ENCODE peak calls at places on chromosomes 4 and X, in five cellular contexts. One of them, this sample, is unnamed.

GRCh38 chr4:7964890-7965662 is 25.4 kb upstream of the AFAP1 start:
- DNase-seq in sigmoid colon: peak
- DNase-seq in Calu3: peak
- DNase-seq in dorsolateral prefrontal cortex: no peak
- DNase-seq in glutamatergic neuron: no peak
- DNase-seq in this sample: no peak

GRCh38 chrX:15404712-15405111 is 20.5 kb upstream of the VEGFD start:
- DNase-seq in dorsolateral prefrontal cortex: no peak
- DNase-seq in Calu3: no peak
- DNase-seq in glutamatergic neuron: peak
- DNase-seq in sigmoid colon: peak
- DNase-seq in this sample: no peak

GRCh38 chr4:95541889-95542607 is 6.7 kb downstream of the UNC5C start:
- DNase-seq in dorsolateral prefrontal cortex: no peak
- DNase-seq in sigmoid colon: no peak
- DNase-seq in Calu3: no peak
- DNase-seq in glutamatergic neuron: no peak
- DNase-seq in this sample: no peak

GRCh38 chr4:138645289-138645688 is 370.3 kb upstream of the NOCT start:
- DNase-seq in Calu3: no peak
- DNase-seq in glutamatergic neuron: no peak
- DNase-seq in sigmoid colon: no peak
- DNase-seq in dorsolateral prefrontal cortex: no peak
- DNase-seq in this sample: no peak

GRCh38 chr4:39825741-39826231 is 127.8 kb downstream of the UBE2K start:
- DNase-seq in Calu3: no peak
- DNase-seq in sigmoid colon: no peak
- DNase-seq in dorsolateral prefrontal cortex: no peak
- DNase-seq in glutamatergic neuron: no peak
- DNase-seq in this sample: no peak

GRCh38 chr4:139715721-139716391 is 50.2 kb downstream of the MGST2 start:
- DNase-seq in sigmoid colon: no peak
- DNase-seq in Calu3: no peak
- DNase-seq in dorsolateral prefrontal cortex: no peak
- DNase-seq in glutamatergic neuron: no peak
- DNase-seq in this sample: no peak

GRCh38 chrX:119145241-119145653 is 17.6 kb upstream of the KIAA1210 start:
- DNase-seq in Calu3: peak
- DNase-seq in sigmoid colon: no peak
- DNase-seq in glutamatergic neuron: peak
- DNase-seq in dorsolateral prefrontal cortex: no peak
- DNase-seq in this sample: no peak

GRCh38 chr4:8324640-8325239 is 55.2 kb downstream of the HTRA3 start:
- DNase-seq in glutamatergic neuron: no peak
- DNase-seq in dorsolateral prefrontal cortex: peak
- DNase-seq in sigmoid colon: peak
- DNase-seq in Calu3: no peak
- DNase-seq in this sample: peak

GRCh38 chr4:5572114-5572513 is 136.2 kb downstream of the EVC2 start:
- DNase-seq in Calu3: no peak
- DNase-seq in dorsolateral prefrontal cortex: no peak
- DNase-seq in glutamatergic neuron: no peak
- DNase-seq in sigmoid colon: no peak
- DNase-seq in this sample: no peak

GRCh38 chr4:167606551-167606950 is 372.3 kb upstream of the SPOCK3 start:
- DNase-seq in dorsolateral prefrontal cortex: no peak
- DNase-seq in sigmoid colon: no peak
- DNase-seq in glutamatergic neuron: no peak
- DNase-seq in Calu3: no peak
- DNase-seq in this sample: no peak

GRCh38 chr4:68271851-68272756 is 26.6 kb upstream of the TMPRSS11B start:
- DNase-seq in dorsolateral prefrontal cortex: no peak
- DNase-seq in Calu3: peak
- DNase-seq in sigmoid colon: no peak
- DNase-seq in glutamatergic neuron: no peak
- DNase-seq in this sample: no peak

GRCh38 chr4:38193464-38193863 is 233.3 kb downstream of the PTTG2 start:
- DNase-seq in sigmoid colon: no peak
- DNase-seq in Calu3: no peak
- DNase-seq in dorsolateral prefrontal cortex: no peak
- DNase-seq in glutamatergic neuron: no peak
- DNase-seq in this sample: no peak

GRCh38 chrX:1207496-1208025 is 4.9 kb downstream of the CRLF2 start:
- DNase-seq in Calu3: no peak
- DNase-seq in glutamatergic neuron: no peak
- DNase-seq in dorsolateral prefrontal cortex: no peak
- DNase-seq in sigmoid colon: peak
- DNase-seq in this sample: no peak

GRCh38 chrX:85922821-85923220 is 124.5 kb downstream of the CHM start:
- DNase-seq in Calu3: no peak
- DNase-seq in glutamatergic neuron: no peak
- DNase-seq in sigmoid colon: no peak
- DNase-seq in dorsolateral prefrontal cortex: no peak
- DNase-seq in this sample: no peak

GRCh38 chr4:122334828-122335227 is 44.0 kb upstream of the ADAD1 start:
- DNase-seq in Calu3: no peak
- DNase-seq in dorsolateral prefrontal cortex: no peak
- DNase-seq in glutamatergic neuron: no peak
- DNase-seq in sigmoid colon: no peak
- DNase-seq in this sample: no peak

GRCh38 chr4:152479428-152480026 is 56.4 kb downstream of the FBXW7 start:
- DNase-seq in Calu3: no peak
- DNase-seq in dorsolateral prefrontal cortex: no peak
- DNase-seq in sigmoid colon: no peak
- DNase-seq in glutamatergic neuron: no peak
- DNase-seq in this sample: no peak

GRCh38 chrX:111445485-111445884 is 33.5 kb upstream of the DCX start:
- DNase-seq in glutamatergic neuron: no peak
- DNase-seq in sigmoid colon: no peak
- DNase-seq in Calu3: no peak
- DNase-seq in dorsolateral prefrontal cortex: no peak
- DNase-seq in this sample: no peak

GRCh38 chr4:185381794-185382193 is 13.9 kb downstream of the LRP2BP start:
- DNase-seq in sigmoid colon: no peak
- DNase-seq in dorsolateral prefrontal cortex: no peak
- DNase-seq in Calu3: no peak
- DNase-seq in glutamatergic neuron: no peak
- DNase-seq in this sample: no peak

GRCh38 chr4:38034986-38035882 is 75.0 kb downstream of the PTTG2 start:
- DNase-seq in dorsolateral prefrontal cortex: no peak
- DNase-seq in sigmoid colon: no peak
- DNase-seq in glutamatergic neuron: no peak
- DNase-seq in Calu3: peak
- DNase-seq in this sample: no peak

GRCh38 chrX:154748712-154749339 is 2.1 kb downstream of the GAB3 start:
- DNase-seq in dorsolateral prefrontal cortex: no peak
- DNase-seq in glutamatergic neuron: no peak
- DNase-seq in sigmoid colon: peak
- DNase-seq in Calu3: peak
- DNase-seq in this sample: no peak

GRCh38 chrX:54423161-54423888 is 16.9 kb upstream of the TSR2 start:
- DNase-seq in glutamatergic neuron: peak
- DNase-seq in dorsolateral prefrontal cortex: no peak
- DNase-seq in sigmoid colon: no peak
- DNase-seq in Calu3: no peak
- DNase-seq in this sample: no peak

GRCh38 chr4:95549246-95550138 is 719 bp upstream of the UNC5C start:
- DNase-seq in Calu3: peak
- DNase-seq in sigmoid colon: peak
- DNase-seq in glutamatergic neuron: peak
- DNase-seq in dorsolateral prefrontal cortex: peak
- DNase-seq in this sample: peak

GRCh38 chr4:102387552-102388150 is 42.4 kb upstream of the SLC39A8 start:
- DNase-seq in Calu3: no peak
- DNase-seq in dorsolateral prefrontal cortex: no peak
- DNase-seq in sigmoid colon: no peak
- DNase-seq in glutamatergic neuron: no peak
- DNase-seq in this sample: no peak

GRCh38 chrX:15469613-15470012 is 23.5 kb downstream of the PIR start:
- DNase-seq in dorsolateral prefrontal cortex: no peak
- DNase-seq in sigmoid colon: no peak
- DNase-seq in glutamatergic neuron: no peak
- DNase-seq in Calu3: no peak
- DNase-seq in this sample: no peak

GRCh38 chr4:41670530-41670929 is 78.0 kb downstream of the PHOX2B start:
- DNase-seq in sigmoid colon: no peak
- DNase-seq in Calu3: no peak
- DNase-seq in glutamatergic neuron: no peak
- DNase-seq in dorsolateral prefrontal cortex: no peak
- DNase-seq in this sample: no peak

GRCh38 chr4:162952232-162952631 is 214.5 kb downstream of the NAF1 start:
- DNase-seq in sigmoid colon: no peak
- DNase-seq in dorsolateral prefrontal cortex: no peak
- DNase-seq in Calu3: no peak
- DNase-seq in glutamatergic neuron: no peak
- DNase-seq in this sample: no peak

GRCh38 chr4:152817331-152817730 is 37.6 kb downstream of the ARFIP1 start:
- DNase-seq in Calu3: no peak
- DNase-seq in dorsolateral prefrontal cortex: no peak
- DNase-seq in glutamatergic neuron: no peak
- DNase-seq in sigmoid colon: no peak
- DNase-seq in this sample: no peak

GRCh38 chr4:89539374-89539773 is 231.8 kb upstream of the GPRIN3 start:
- DNase-seq in sigmoid colon: no peak
- DNase-seq in glutamatergic neuron: no peak
- DNase-seq in dorsolateral prefrontal cortex: no peak
- DNase-seq in Calu3: no peak
- DNase-seq in this sample: no peak

GRCh38 chrX:115625577-115626301 is 64.8 kb downstream of the PLS3 start:
- DNase-seq in dorsolateral prefrontal cortex: no peak
- DNase-seq in sigmoid colon: no peak
- DNase-seq in glutamatergic neuron: no peak
- DNase-seq in Calu3: no peak
- DNase-seq in this sample: no peak

GRCh38 chr4:185567828-185568442 is 32.6 kb upstream of the PDLIM3 start:
- DNase-seq in glutamatergic neuron: no peak
- DNase-seq in sigmoid colon: peak
- DNase-seq in Calu3: no peak
- DNase-seq in dorsolateral prefrontal cortex: peak
- DNase-seq in this sample: no peak

GRCh38 chrX:67346667-67347066 is 197.2 kb upstream of the AR start:
- DNase-seq in dorsolateral prefrontal cortex: no peak
- DNase-seq in Calu3: no peak
- DNase-seq in sigmoid colon: no peak
- DNase-seq in glutamatergic neuron: no peak
- DNase-seq in this sample: no peak

GRCh38 chr4:93174598-93174997 is 654.0 kb upstream of the ATOH1 start:
- DNase-seq in glutamatergic neuron: no peak
- DNase-seq in Calu3: no peak
- DNase-seq in dorsolateral prefrontal cortex: no peak
- DNase-seq in sigmoid colon: no peak
- DNase-seq in this sample: no peak

GRCh38 chr4:184282251-184282713 is 64.6 kb upstream of the ENPP6 start:
- DNase-seq in Calu3: peak
- DNase-seq in glutamatergic neuron: no peak
- DNase-seq in dorsolateral prefrontal cortex: no peak
- DNase-seq in sigmoid colon: no peak
- DNase-seq in this sample: no peak

GRCh38 chr4:120870279-120870673 is 52.2 kb downstream of the PRDM5 start:
- DNase-seq in sigmoid colon: no peak
- DNase-seq in Calu3: peak
- DNase-seq in glutamatergic neuron: peak
- DNase-seq in dorsolateral prefrontal cortex: no peak
- DNase-seq in this sample: no peak

GRCh38 chr4:120874792-120875774 is 47.4 kb downstream of the PRDM5 start:
- DNase-seq in Calu3: no peak
- DNase-seq in glutamatergic neuron: no peak
- DNase-seq in dorsolateral prefrontal cortex: no peak
- DNase-seq in sigmoid colon: no peak
- DNase-seq in this sample: no peak

GRCh38 chr4:120871173-120871572 is 51.4 kb downstream of the PRDM5 start:
- DNase-seq in sigmoid colon: no peak
- DNase-seq in dorsolateral prefrontal cortex: no peak
- DNase-seq in Calu3: no peak
- DNase-seq in glutamatergic neuron: no peak
- DNase-seq in this sample: no peak

GRCh38 chr4:120877021-120877420 is 45.5 kb downstream of the PRDM5 start:
- DNase-seq in glutamatergic neuron: no peak
- DNase-seq in sigmoid colon: no peak
- DNase-seq in dorsolateral prefrontal cortex: no peak
- DNase-seq in Calu3: no peak
- DNase-seq in this sample: no peak

GRCh38 chr4:120873554-120873953 is 49.0 kb downstream of the PRDM5 start:
- DNase-seq in Calu3: no peak
- DNase-seq in dorsolateral prefrontal cortex: no peak
- DNase-seq in glutamatergic neuron: no peak
- DNase-seq in sigmoid colon: no peak
- DNase-seq in this sample: no peak
- TF ChIP-seq CTCF in Calu3: no peak
- TF ChIP-seq CTCF in dorsolateral prefrontal cortex: no peak
- TF ChIP-seq CTCF in glutamatergic neuron: peak
- TF ChIP-seq CTCF in sigmoid colon: no peak
- TF ChIP-seq CTCF in this sample: peak

GRCh38 chr4:154781983-154782293 is 866 bp downstream of the RBM46 start:
- DNase-seq in dorsolateral prefrontal cortex: no peak
- DNase-seq in glutamatergic neuron: no peak
- DNase-seq in Calu3: no peak
- DNase-seq in sigmoid colon: no peak
- DNase-seq in this sample: no peak

GRCh38 chr4:154781126-154781982 is at the start of gene RBM46:
- DNase-seq in Calu3: no peak
- DNase-seq in glutamatergic neuron: peak
- DNase-seq in dorsolateral prefrontal cortex: no peak
- DNase-seq in sigmoid colon: no peak
- DNase-seq in this sample: no peak

GRCh38 chr4:154779362-154779947 is 1.6 kb upstream of the RBM46 start:
- DNase-seq in Calu3: no peak
- DNase-seq in glutamatergic neuron: no peak
- DNase-seq in sigmoid colon: no peak
- DNase-seq in dorsolateral prefrontal cortex: no peak
- DNase-seq in this sample: no peak
- TF ChIP-seq CTCF in Calu3: peak
- TF ChIP-seq CTCF in glutamatergic neuron: peak
- TF ChIP-seq CTCF in sigmoid colon: peak
- TF ChIP-seq CTCF in dorsolateral prefrontal cortex: peak
- TF ChIP-seq CTCF in this sample: no peak

DNA sequence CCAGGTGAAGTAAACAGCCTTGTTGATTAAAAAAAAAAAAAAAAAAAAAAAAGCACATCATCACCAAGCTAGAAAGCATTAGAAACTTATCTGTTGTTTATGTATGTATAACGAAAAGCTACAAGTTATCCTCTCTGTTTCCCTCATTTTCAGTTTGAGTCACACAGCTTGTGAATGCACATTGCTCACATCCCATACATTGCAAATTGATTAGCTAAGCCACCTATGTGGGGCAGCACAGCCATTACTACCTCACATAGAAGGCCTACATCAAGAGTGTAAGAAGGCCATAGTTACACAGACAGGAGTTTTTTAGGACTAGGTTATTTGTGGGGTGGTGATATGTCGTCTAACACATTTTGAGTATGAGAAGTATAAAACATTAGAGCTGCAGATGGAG is 431.7 kb downstream of the GABRG1 start:
- DNase-seq in sigmoid colon: no peak
- DNase-seq in dorsolateral prefrontal cortex: no peak
- DNase-seq in glutamatergic neuron: no peak
- DNase-seq in Calu3: no peak
- DNase-seq in this sample: no peak
- TF ChIP-seq CTCF in sigmoid colon: no peak
- TF ChIP-seq CTCF in dorsolateral prefrontal cortex: no peak
- TF ChIP-seq CTCF in glutamatergic neuron: no peak
- TF ChIP-seq CTCF in Calu3: no peak
- TF ChIP-seq CTCF in this sample: no peak

GRCh38 chr4:47704693-47705325 is 133.1 kb downstream of the CORIN start:
- DNase-seq in sigmoid colon: no peak
- DNase-seq in Calu3: peak
- DNase-seq in dorsolateral prefrontal cortex: peak
- DNase-seq in glutamatergic neuron: peak
- DNase-seq in this sample: peak
- TF ChIP-seq CTCF in sigmoid colon: no peak
- TF ChIP-seq CTCF in Calu3: no peak
- TF ChIP-seq CTCF in dorsolateral prefrontal cortex: peak
- TF ChIP-seq CTCF in glutamatergic neuron: no peak
- TF ChIP-seq CTCF in this sample: no peak

This sample was measured in mesothelial cell of epicardium.